ENCODE peak calls at places on chromosomes 1 and 21, in six cellular contexts. One of them, this sample, is unnamed.

GRCh38 chr1:226135059-226135651 is 51.4 kb downstream of the ACBD3 start:
- DNase-seq in ovary: no peak
- DNase-seq in tibial nerve: no peak
- DNase-seq in suprapubic skin: no peak
- DNase-seq in A549: no peak
- DNase-seq in GM12878: no peak
- DNase-seq in this sample: peak

GRCh38 chr1:30310966-30311742 is 412.2 kb downstream of the MATN1 start:
- DNase-seq in ovary: no peak
- DNase-seq in tibial nerve: no peak
- DNase-seq in suprapubic skin: no peak
- DNase-seq in A549: no peak
- DNase-seq in GM12878: no peak
- DNase-seq in this sample: no peak

GRCh38 chr1:63759778-63760177 is 14.0 kb upstream of the ROR1 start:
- DNase-seq in ovary: no peak
- DNase-seq in tibial nerve: no peak
- DNase-seq in suprapubic skin: no peak
- DNase-seq in A549: no peak
- DNase-seq in GM12878: no peak
- DNase-seq in this sample: no peak

GRCh38 chr1:56286506-56286905 is 292.9 kb downstream of the PLPP3 start:
- DNase-seq in ovary: no peak
- DNase-seq in tibial nerve: no peak
- DNase-seq in suprapubic skin: no peak
- DNase-seq in A549: no peak
- DNase-seq in GM12878: no peak
- DNase-seq in this sample: no peak

GRCh38 chr1:36083635-36084501 is at the start of gene TEKT2:
- DNase-seq in ovary: peak
- DNase-seq in tibial nerve: no peak
- DNase-seq in suprapubic skin: peak
- DNase-seq in A549: no peak
- DNase-seq in GM12878: no peak
- DNase-seq in this sample: peak

GRCh38 chr21:33373451-33373850 is 29.8 kb upstream of the IFNGR2 start:
- DNase-seq in ovary: no peak
- DNase-seq in tibial nerve: no peak
- DNase-seq in suprapubic skin: peak
- DNase-seq in A549: no peak
- DNase-seq in GM12878: no peak
- DNase-seq in this sample: no peak

GRCh38 chr21:28124541-28124940 is 868.1 kb downstream of the LTN1 start:
- DNase-seq in ovary: no peak
- DNase-seq in tibial nerve: no peak
- DNase-seq in suprapubic skin: no peak
- DNase-seq in A549: no peak
- DNase-seq in GM12878: no peak
- DNase-seq in this sample: no peak

GRCh38 chr1:221576268-221576667 is 165.6 kb downstream of the DUSP10 start:
- DNase-seq in ovary: no peak
- DNase-seq in tibial nerve: no peak
- DNase-seq in suprapubic skin: no peak
- DNase-seq in A549: peak
- DNase-seq in GM12878: no peak
- DNase-seq in this sample: no peak

GRCh38 chr1:217642455-217642854 is 11.3 kb downstream of the SPATA17 start:
- DNase-seq in ovary: no peak
- DNase-seq in tibial nerve: no peak
- DNase-seq in suprapubic skin: no peak
- DNase-seq in A549: no peak
- DNase-seq in GM12878: no peak
- DNase-seq in this sample: no peak

GRCh38 chr1:215679231-215679630 is 112.1 kb downstream of the KCTD3 start:
- DNase-seq in ovary: no peak
- DNase-seq in tibial nerve: no peak
- DNase-seq in suprapubic skin: no peak
- DNase-seq in A549: no peak
- DNase-seq in GM12878: no peak
- DNase-seq in this sample: peak

GRCh38 chr1:52669696-52670095 is 28.5 kb downstream of the COA7 start:
- DNase-seq in ovary: no peak
- DNase-seq in tibial nerve: no peak
- DNase-seq in suprapubic skin: no peak
- DNase-seq in A549: no peak
- DNase-seq in GM12878: no peak
- DNase-seq in this sample: no peak

GRCh38 chr1:204680461-204680860 is 5.1 kb downstream of the LRRN2 start:
- DNase-seq in ovary: no peak
- DNase-seq in tibial nerve: no peak
- DNase-seq in suprapubic skin: no peak
- DNase-seq in A549: no peak
- DNase-seq in GM12878: no peak
- DNase-seq in this sample: no peak

GRCh38 chr1:202572867-202573266 is 137.4 kb downstream of the SYT2 start:
- DNase-seq in ovary: no peak
- DNase-seq in tibial nerve: no peak
- DNase-seq in suprapubic skin: no peak
- DNase-seq in A549: no peak
- DNase-seq in GM12878: no peak
- DNase-seq in this sample: no peak
- TF ChIP-seq EP300 in ovary: no peak
- TF ChIP-seq EP300 in tibial nerve: no peak
- TF ChIP-seq EP300 in suprapubic skin: no peak
- TF ChIP-seq EP300 in A549: no peak
- TF ChIP-seq EP300 in GM12878: no peak
- TF ChIP-seq EP300 in this sample: no peak

GRCh38 chr1:108831225-108831624 is 25.7 kb downstream of the AKNAD1 start:
- DNase-seq in ovary: no peak
- DNase-seq in tibial nerve: peak
- DNase-seq in suprapubic skin: no peak
- DNase-seq in A549: peak
- DNase-seq in GM12878: no peak
- DNase-seq in this sample: peak
- H3K4me3 ChIP-seq in ovary: no peak
- H3K4me3 ChIP-seq in tibial nerve: no peak
- H3K4me3 ChIP-seq in suprapubic skin: peak
- H3K4me3 ChIP-seq in A549: no peak
- H3K4me3 ChIP-seq in GM12878: no peak
- H3K4me3 ChIP-seq in this sample: no peak

GRCh38 chr1:183645453-183646024 is 7.6 kb downstream of the APOBEC4 start:
- DNase-seq in ovary: no peak
- DNase-seq in tibial nerve: no peak
- DNase-seq in suprapubic skin: no peak
- DNase-seq in A549: no peak
- DNase-seq in GM12878: no peak
- DNase-seq in this sample: no peak

GRCh38 chr1:183646780-183647179 is 6.3 kb downstream of the APOBEC4 start:
- DNase-seq in ovary: no peak
- DNase-seq in tibial nerve: no peak
- DNase-seq in suprapubic skin: no peak
- DNase-seq in A549: no peak
- DNase-seq in GM12878: no peak
- DNase-seq in this sample: no peak

GRCh38 chr1:183652107-183652506 is 1.0 kb downstream of the APOBEC4 start:
- DNase-seq in ovary: no peak
- DNase-seq in tibial nerve: no peak
- DNase-seq in suprapubic skin: no peak
- DNase-seq in A549: no peak
- DNase-seq in GM12878: no peak
- DNase-seq in this sample: no peak

GRCh38 chr1:183651621-183652020 is 1.5 kb downstream of the APOBEC4 start:
- DNase-seq in ovary: no peak
- DNase-seq in tibial nerve: no peak
- DNase-seq in suprapubic skin: no peak
- DNase-seq in A549: no peak
- DNase-seq in GM12878: no peak
- DNase-seq in this sample: no peak

GRCh38 chr1:183648042-183648441 is 5.1 kb downstream of the APOBEC4 start:
- DNase-seq in ovary: no peak
- DNase-seq in tibial nerve: no peak
- DNase-seq in suprapubic skin: no peak
- DNase-seq in A549: no peak
- DNase-seq in GM12878: no peak
- DNase-seq in this sample: no peak
- TF ChIP-seq CTCF in ovary: no peak
- TF ChIP-seq CTCF in tibial nerve: no peak
- TF ChIP-seq CTCF in suprapubic skin: no peak
- TF ChIP-seq CTCF in A549: no peak
- TF ChIP-seq CTCF in GM12878: no peak
- TF ChIP-seq CTCF in this sample: no peak

GRCh38 chr21:27108228-27108627 is 141.3 kb upstream of the ADAMTS5 start:
- DNase-seq in ovary: no peak
- DNase-seq in tibial nerve: no peak
- DNase-seq in suprapubic skin: no peak
- DNase-seq in A549: no peak
- DNase-seq in GM12878: no peak
- DNase-seq in this sample: no peak

GRCh38 chr21:27110956-27111355 is 144.1 kb upstream of the ADAMTS5 start:
- DNase-seq in ovary: no peak
- DNase-seq in tibial nerve: no peak
- DNase-seq in suprapubic skin: no peak
- DNase-seq in A549: no peak
- DNase-seq in GM12878: no peak
- DNase-seq in this sample: no peak

GRCh38 chr21:27112186-27112585 is 145.3 kb upstream of the ADAMTS5 start:
- DNase-seq in ovary: no peak
- DNase-seq in tibial nerve: no peak
- DNase-seq in suprapubic skin: no peak
- DNase-seq in A549: no peak
- DNase-seq in GM12878: no peak
- DNase-seq in this sample: no peak
- TF ChIP-seq EP300 in ovary: no peak
- TF ChIP-seq EP300 in tibial nerve: no peak
- TF ChIP-seq EP300 in suprapubic skin: no peak
- TF ChIP-seq EP300 in A549: no peak
- TF ChIP-seq EP300 in GM12878: no peak
- TF ChIP-seq EP300 in this sample: no peak

GRCh38 chr21:34544032-34544496 is 32.1 kb upstream of the KCNE1 start:
- DNase-seq in ovary: no peak
- DNase-seq in tibial nerve: peak
- DNase-seq in suprapubic skin: no peak
- DNase-seq in A549: peak
- DNase-seq in GM12878: no peak
- DNase-seq in this sample: no peak

GRCh38 chr21:34537838-34538237 is 25.8 kb upstream of the KCNE1 start:
- DNase-seq in ovary: no peak
- DNase-seq in tibial nerve: no peak
- DNase-seq in suprapubic skin: no peak
- DNase-seq in A549: no peak
- DNase-seq in GM12878: no peak
- DNase-seq in this sample: no peak

GRCh38 chr21:34545079-34545884 is 33.3 kb upstream of the KCNE1 start:
- DNase-seq in ovary: no peak
- DNase-seq in tibial nerve: peak
- DNase-seq in suprapubic skin: no peak
- DNase-seq in A549: peak
- DNase-seq in GM12878: peak
- DNase-seq in this sample: no peak

GRCh38 chr21:34546556-34546955 is 34.5 kb upstream of the KCNE1 start:
- DNase-seq in ovary: no peak
- DNase-seq in tibial nerve: no peak
- DNase-seq in suprapubic skin: no peak
- DNase-seq in A549: no peak
- DNase-seq in GM12878: no peak
- DNase-seq in this sample: no peak

DNA sequence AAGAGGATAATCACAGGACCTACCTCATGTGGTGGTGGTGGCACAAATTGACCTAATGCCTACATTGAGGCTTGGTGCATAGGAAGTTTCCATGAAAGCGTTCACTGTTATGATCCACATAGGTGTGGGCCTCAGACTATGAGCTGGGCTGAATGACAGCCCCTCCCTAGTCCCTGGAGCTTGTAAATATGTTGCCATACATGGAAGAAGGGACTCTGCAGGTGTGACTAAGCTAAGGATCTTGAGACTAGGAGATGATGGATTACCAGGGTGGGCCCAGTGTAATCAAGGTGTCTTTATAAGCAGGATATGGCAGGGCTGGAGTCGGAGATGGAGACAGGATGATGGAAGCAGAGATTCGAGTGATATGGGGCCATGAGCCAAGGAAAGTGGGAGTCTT is 31.0 kb upstream of the KCNE1 start:
- DNase-seq in ovary: no peak
- DNase-seq in tibial nerve: no peak
- DNase-seq in suprapubic skin: no peak
- DNase-seq in A549: no peak
- DNase-seq in GM12878: no peak
- DNase-seq in this sample: no peak
- H3K4me3 ChIP-seq in ovary: no peak
- H3K4me3 ChIP-seq in tibial nerve: no peak
- H3K4me3 ChIP-seq in suprapubic skin: no peak
- H3K4me3 ChIP-seq in A549: no peak
- H3K4me3 ChIP-seq in GM12878: no peak
- H3K4me3 ChIP-seq in this sample: no peak

GRCh38 chr1:165683848-165684485 is 14.4 kb downstream of the ALDH9A1 start:
- DNase-seq in ovary: no peak
- DNase-seq in tibial nerve: no peak
- DNase-seq in suprapubic skin: no peak
- DNase-seq in A549: no peak
- DNase-seq in GM12878: no peak
- DNase-seq in this sample: no peak

GRCh38 chr1:165675794-165676193 is 22.6 kb downstream of the ALDH9A1 start:
- DNase-seq in ovary: no peak
- DNase-seq in tibial nerve: no peak
- DNase-seq in suprapubic skin: no peak
- DNase-seq in A549: no peak
- DNase-seq in GM12878: no peak
- DNase-seq in this sample: no peak

GRCh38 chr1:165678509-165678908 is 19.9 kb downstream of the ALDH9A1 start:
- DNase-seq in ovary: no peak
- DNase-seq in tibial nerve: no peak
- DNase-seq in suprapubic skin: no peak
- DNase-seq in A549: no peak
- DNase-seq in GM12878: no peak
- DNase-seq in this sample: no peak

GRCh38 chr1:165680303-165680702 is 18.1 kb downstream of the ALDH9A1 start:
- DNase-seq in ovary: no peak
- DNase-seq in tibial nerve: no peak
- DNase-seq in suprapubic skin: no peak
- DNase-seq in A549: no peak
- DNase-seq in GM12878: no peak
- DNase-seq in this sample: no peak

GRCh38 chr1:165679282-165680036 is 18.9 kb downstream of the ALDH9A1 start:
- DNase-seq in ovary: no peak
- DNase-seq in tibial nerve: no peak
- DNase-seq in suprapubic skin: no peak
- DNase-seq in A549: no peak
- DNase-seq in GM12878: no peak
- DNase-seq in this sample: no peak
- TF ChIP-seq CTCF in ovary: no peak
- TF ChIP-seq CTCF in tibial nerve: no peak
- TF ChIP-seq CTCF in suprapubic skin: no peak
- TF ChIP-seq CTCF in A549: no peak
- TF ChIP-seq CTCF in GM12878: no peak
- TF ChIP-seq CTCF in this sample: no peak

GRCh38 chr1:156896490-156897033 is 3.0 kb downstream of the PEAR1 start:
- DNase-seq in ovary: peak
- DNase-seq in tibial nerve: no peak
- DNase-seq in suprapubic skin: no peak
- DNase-seq in A549: peak
- DNase-seq in GM12878: no peak
- DNase-seq in this sample: no peak
- TF ChIP-seq EP300 in ovary: no peak
- TF ChIP-seq EP300 in tibial nerve: no peak
- TF ChIP-seq EP300 in suprapubic skin: no peak
- TF ChIP-seq EP300 in A549: no peak
- TF ChIP-seq EP300 in GM12878: no peak
- TF ChIP-seq EP300 in this sample: no peak

GRCh38 chr1:172144445-172145060 is 275.9 kb upstream of the C1orf105 start:
- DNase-seq in ovary: peak
- DNase-seq in tibial nerve: peak
- DNase-seq in suprapubic skin: peak
- DNase-seq in A549: no peak
- DNase-seq in GM12878: no peak
- DNase-seq in this sample: peak
- H3K4me3 ChIP-seq in ovary: peak
- H3K4me3 ChIP-seq in tibial nerve: peak
- H3K4me3 ChIP-seq in suprapubic skin: peak
- H3K4me3 ChIP-seq in A549: no peak
- H3K4me3 ChIP-seq in GM12878: no peak
- H3K4me3 ChIP-seq in this sample: peak